ENCODE peak calls at places on chromosomes 11 and 22, in ten cellular contexts. Q, D, P, G, I, A, J, Z, E and N are unnamed samples.

GRCh38 chr11:28342704-28343103 is 234.5 kb downstream of the METTL15 start:
- DNase-seq in P (peak; percentile 36), Z (no peak), J (no peak), G (no peak), D (no peak), I (peak; percentile 50), A (no peak), Q (no peak), E (no peak), N (no peak)

GRCh38 chr22:35467788-35468187 is 67.8 kb downstream of the MCM5 start:
- DNase-seq in I (peak; percentile 47), Z (peak; percentile 72), J (peak; percentile 74), Q (peak; percentile 71), P (no peak), D (no peak), E (peak; percentile 80), G (no peak), A (no peak), N (no peak)

GRCh38 chr11:76184551-76184993 is 21.7 kb downstream of the WNT11 start:
- DNase-seq in P (no peak), Z (no peak), A (no peak), I (peak; percentile 15), E (peak; percentile 30), G (no peak), Q (no peak), D (no peak), J (no peak), N (no peak)

GRCh38 chr11:75667268-75667830 is 1.5 kb downstream of the MAP6 start:
- DNase-seq in I (no peak), Q (peak; percentile 9), A (no peak), E (peak; percentile 14), Z (peak; percentile 63), D (peak; percentile 41), G (no peak), P (no peak), J (peak; percentile 33), N (no peak)

GRCh38 chr11:59766542-59766941 is 11.4 kb downstream of the STX3 start:
- DNase-seq in Q (no peak), I (no peak), P (no peak), A (no peak), Z (no peak), G (no peak), J (no peak), E (no peak), D (no peak), N (no peak)

GRCh38 chr22:36610567-36610966 is 81.6 kb upstream of the EIF3D start:
- DNase-seq in Q (no peak), D (no peak), P (no peak), E (no peak), Z (no peak), A (no peak), J (no peak), I (no peak), G (no peak), N (no peak)

GRCh38 chr11:60780065-60780464 is 5.1 kb upstream of the MS4A10 start:
- DNase-seq in A (no peak), E (no peak), I (no peak), P (no peak), Q (no peak), Z (no peak), D (no peak), J (no peak), G (no peak), N (no peak)

GRCh38 chr11:121520243-121521144 is 67.7 kb upstream of the SORL1-AS1 start:
- DNase-seq in Z (no peak), E (no peak), A (peak; percentile 57), I (peak; percentile 89), D (peak; percentile 30), P (peak; percentile 85), Q (no peak), G (no peak), J (no peak), N (no peak)

GRCh38 chr11:26420331-26420730 is 88.4 kb downstream of the ANO3 start:
- DNase-seq in E (no peak), D (no peak), Z (no peak), P (no peak), Q (no peak), G (no peak), J (no peak), I (no peak), A (no peak), N (no peak)

GRCh38 chr11:110184466-110184865 is 91.3 kb downstream of the ZC3H12C start:
- DNase-seq in P (no peak), I (no peak), Z (no peak), G (no peak), Q (no peak), D (no peak), J (no peak), A (no peak), E (no peak), N (no peak)

GRCh38 chr11:128766687-128767086 is 72.8 kb downstream of the FLI1 start:
- DNase-seq in P (no peak), E (no peak), Z (no peak), I (no peak), J (no peak), G (no peak), Q (no peak), D (no peak), A (no peak), N (no peak)

GRCh38 chr11:26951849-26952515 is 41.9 kb upstream of the FIBIN start:
- DNase-seq in P (no peak), G (no peak), E (no peak), D (no peak), Q (no peak), I (no peak), J (peak; percentile 34), A (no peak), Z (no peak), N (no peak)

GRCh38 chr11:82927264-82927880 is 25.8 kb downstream of the DDIAS start:
- DNase-seq in E (no peak), Q (no peak), A (peak; percentile 24), Z (no peak), I (peak; percentile 64), D (peak; percentile 80), J (no peak), P (peak; percentile 66), G (peak; percentile 43), N (peak; percentile 10)

GRCh38 chr11:23509821-23510220 is 649.5 kb upstream of the CCDC179 start:
- DNase-seq in I (no peak), Q (no peak), G (no peak), Z (no peak), A (no peak), E (no peak), J (no peak), P (no peak), D (no peak), N (no peak)

GRCh38 chr22:47201186-47201995 is 438.9 kb downstream of the TBC1D22A start:
- DNase-seq in P (no peak), Q (no peak), Z (no peak), G (no peak), J (no peak), E (peak; percentile 13), D (no peak), A (no peak), I (no peak), N (no peak)

GRCh38 chr22:47198801-47199251 is 436.4 kb downstream of the TBC1D22A start:
- DNase-seq in D (no peak), P (no peak), J (no peak), Q (no peak), Z (no peak), G (no peak), E (peak; percentile 9), I (no peak), A (no peak), N (no peak)

GRCh38 chr22:47199949-47200272 is 437.5 kb downstream of the TBC1D22A start:
- DNase-seq in E (no peak), Z (no peak), P (no peak), A (no peak), D (no peak), J (no peak), I (no peak), G (no peak), Q (no peak), N (no peak)

GRCh38 chr22:47199261-47199948 is 437.0 kb downstream of the TBC1D22A start:
- DNase-seq in P (no peak), J (no peak), I (no peak), Q (no peak), D (no peak), A (no peak), Z (peak; percentile 24), E (peak; percentile 35), G (no peak), N (no peak)

DNA sequence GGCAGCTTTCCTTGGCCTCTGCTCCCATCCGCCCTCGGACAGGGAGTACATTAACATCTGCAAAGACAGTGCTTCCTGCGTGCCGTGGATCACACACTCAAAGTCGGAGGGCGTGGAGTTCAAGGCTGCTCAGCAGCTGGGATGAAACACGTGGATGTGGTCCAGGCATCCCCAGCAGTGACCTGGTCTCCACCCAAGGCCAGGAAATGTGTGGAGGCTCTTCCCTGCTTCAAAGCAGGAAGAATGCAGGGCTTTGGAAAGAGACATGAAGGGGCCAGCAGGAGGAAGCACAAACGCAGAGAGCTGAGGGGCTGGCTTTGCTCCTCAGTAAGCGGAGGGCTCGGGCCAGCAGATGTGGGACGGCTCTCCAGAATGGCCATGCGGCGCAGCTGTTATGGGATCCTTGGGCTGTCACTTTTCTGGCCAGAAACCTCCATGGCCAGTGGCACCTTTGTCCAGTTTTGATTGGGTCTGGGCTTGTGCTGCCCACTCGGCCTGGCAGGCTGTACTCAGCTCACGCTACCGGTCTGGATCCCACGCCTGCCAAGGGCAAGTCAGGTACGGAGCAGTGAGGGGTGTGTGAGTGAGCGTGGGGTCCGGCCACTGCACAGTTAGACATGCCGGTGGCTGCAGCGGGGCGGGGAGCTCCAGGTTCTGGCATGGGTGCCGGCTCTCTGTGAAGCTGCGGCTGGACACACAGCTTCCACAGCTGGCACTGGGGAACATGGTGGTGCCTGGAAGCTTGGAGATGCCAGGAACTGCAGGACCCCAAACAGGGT is 438.0 kb downstream of the TBC1D22A start:
- DNase-seq in A (no peak), J (no peak), G (no peak), I (no peak), E (peak; percentile 90), Q (no peak), P (no peak), Z (no peak), D (no peak), N (no peak)
- H3K27me3 ChIP-seq in A (peaks cover 16% of the 10 kb centered on the region), J (no peaks in the 10 kb centered on the region), G (peaks cover 14% of the 10 kb centered on the region), I (peaks cover 2% of the 10 kb centered on the region), E (no peaks in the 10 kb centered on the region), Q (peaks cover 2% of the 10 kb centered on the region), P (no peaks in the 10 kb centered on the region), Z (no peaks in the 10 kb centered on the region), D (no peaks in the 10 kb centered on the region), N (peaks cover 15% of the 10 kb centered on the region)

GRCh38 chr11:71265559-71266092 is 13.2 kb upstream of the SHANK2 start:
- DNase-seq in Z (no peak), E (no peak), Q (no peak), I (no peak), J (no peak), P (no peak), G (no peak), D (no peak), A (no peak), N (no peak)
- H3K27me3 ChIP-seq in Z (no peaks in the 10 kb centered on the region), E (no peaks in the 10 kb centered on the region), Q (no peaks in the 10 kb centered on the region), I (peaks cover 3% of the 10 kb centered on the region), J (peaks cover 34% of the 10 kb centered on the region), P (no peaks in the 10 kb centered on the region), G (no peaks in the 10 kb centered on the region), D (no peaks in the 10 kb centered on the region), A (peaks cover 8% of the 10 kb centered on the region), N (no peaks in the 10 kb centered on the region)

GRCh38 chr22:22194931-22195264 is 49.7 kb upstream of the VPREB1 start:
- DNase-seq in Z (no peak), J (no peak), I (no peak), G (no peak), E (no peak), D (no peak), Q (no peak), P (no peak), A (no peak), N (no peak)
- H3K27me3 ChIP-seq in Z (peaks cover 49% of the 10 kb centered on the region), J (peaks cover 44% of the 10 kb centered on the region), I (peaks cover 29% of the 10 kb centered on the region), G (peaks cover 1% of the 10 kb centered on the region), E (no peaks in the 10 kb centered on the region), D (peaks cover 18% of the 10 kb centered on the region), Q (peaks cover 6% of the 10 kb centered on the region), P (no peaks in the 10 kb centered on the region), A (peaks cover 14% of the 10 kb centered on the region), N (peaks cover 13% of the 10 kb centered on the region)

GRCh38 chr11:44638032-44638431 is 72.6 kb downstream of the CD82 start:
- DNase-seq in A (no peak), P (peak; percentile 13), E (no peak), G (no peak), Z (no peak), D (no peak), Q (peak; percentile 56), I (no peak), J (no peak), N (no peak)
- H3K27me3 ChIP-seq in A (peaks cover 5% of the 10 kb centered on the region), P (no peaks in the 10 kb centered on the region), E (no peaks in the 10 kb centered on the region), G (no peaks in the 10 kb centered on the region), Z (no peaks in the 10 kb centered on the region), D (peaks cover 5% of the 10 kb centered on the region), Q (peaks cover 79% of the 10 kb centered on the region), I (peaks cover 5% of the 10 kb centered on the region), J (no peaks in the 10 kb centered on the region), N (no peaks in the 10 kb centered on the region)